ENCODE peak calls at places on chromosomes 6 and 20, in eight cellular contexts. C, J, U, F, R, D, N and Q are unnamed samples.

GRCh38 chr6:132445201-132445951 is 44.1 kb upstream of the MOXD1 start:
- DNase-seq in C (no peak), J (no peak), U (no peak), F (no peak), R (no peak), D (no peak), N (peak; percentile 84), Q (no peak)

GRCh38 chr20:33606114-33606771 is 55.9 kb upstream of the C20orf144 start:
- DNase-seq in C (no peak), J (no peak), U (no peak), F (no peak), R (peak; percentile 66), D (no peak), N (no peak), Q (no peak)

GRCh38 chr6:107665386-107665785 is 158.7 kb downstream of the SCML4 start:
- DNase-seq in C (no peak), J (no peak), U (no peak), F (no peak), R (no peak), D (no peak), N (peak; percentile 72), Q (no peak)

GRCh38 chr6:106783631-106784566 is 154.5 kb downstream of the QRSL1 start:
- DNase-seq in C (no peak), J (no peak), U (no peak), F (no peak), R (no peak), D (no peak), N (no peak), Q (no peak)

GRCh38 chr20:52083627-52084232 is 107.8 kb downstream of the ZFP64 start:
- DNase-seq in C (peak; percentile 21), J (no peak), U (peak; percentile 69), F (peak; percentile 74), R (peak; percentile 64), D (no peak), N (peak; percentile 74), Q (peak; percentile 42)

GRCh38 chr6:106444777-106445507 is 84.4 kb downstream of the CRYBG1 start:
- DNase-seq in C (no peak), J (no peak), U (no peak), F (peak; percentile 74), R (peak; percentile 85), D (no peak), N (peak; percentile 61), Q (no peak)

GRCh38 chr6:118804091-118804490 is 89.9 kb upstream of the ASF1A start:
- DNase-seq in C (no peak), J (no peak), U (no peak), F (no peak), R (no peak), D (no peak), N (no peak), Q (no peak)

GRCh38 chr6:85465762-85466161 is 15.9 kb downstream of the NT5E start:
- DNase-seq in C (no peak), J (no peak), U (no peak), F (no peak), R (no peak), D (no peak), N (no peak), Q (no peak)

GRCh38 chr20:25214824-25215223 is 19.3 kb downstream of the ENTPD6 start:
- DNase-seq in C (no peak), J (no peak), U (peak; percentile 42), F (no peak), R (no peak), D (no peak), N (no peak), Q (no peak)

GRCh38 chr6:34745277-34746103 is 11.8 kb upstream of the SNRPC start:
- DNase-seq in C (no peak), J (no peak), U (no peak), F (no peak), R (no peak), D (no peak), N (no peak), Q (no peak)

GRCh38 chr20:47611785-47612184 is 110.1 kb downstream of the NCOA3 start:
- DNase-seq in C (no peak), J (no peak), U (no peak), F (no peak), R (no peak), D (no peak), N (no peak), Q (no peak)

GRCh38 chr20:24949756-24950127 is 673 bp downstream of the CST7 start:
- DNase-seq in C (no peak), J (no peak), U (no peak), F (no peak), R (no peak), D (no peak), N (no peak), Q (no peak)

GRCh38 chr20:41425180-41425884 is 58.7 kb upstream of the EMILIN3 start:
- DNase-seq in C (no peak), J (no peak), U (peak; percentile 85), F (no peak), R (no peak), D (no peak), N (peak; percentile 22), Q (no peak)

GRCh38 chr6:143642403-143642802 is 35.4 kb upstream of the PHACTR2 start:
- DNase-seq in C (no peak), J (no peak), U (no peak), F (no peak), R (no peak), D (no peak), N (no peak), Q (no peak)

GRCh38 chr6:44028767-44029166 is 98.5 kb downstream of the MRPL14 start:
- DNase-seq in C (no peak), J (no peak), U (no peak), F (no peak), R (no peak), D (no peak), N (no peak), Q (no peak)

GRCh38 chr20:63980317-63980805 is 571 bp upstream of the PRPF6 start:
- DNase-seq in C (no peak), J (no peak), U (no peak), F (no peak), R (no peak), D (no peak), N (no peak), Q (no peak)

GRCh38 chr20:48523191-48523757 is 304.5 kb downstream of the PREX1 start:
- DNase-seq in C (no peak), J (no peak), U (no peak), F (no peak), R (peak; percentile 56), D (no peak), N (peak; percentile 34), Q (no peak)

GRCh38 chr6:116221067-116221466 is 32.8 kb downstream of the TSPYL4 start:
- DNase-seq in C (no peak), J (no peak), U (no peak), F (no peak), R (no peak), D (no peak), N (no peak), Q (no peak)

GRCh38 chr6:125117818-125118217 is 35.8 kb upstream of the TPD52L1 start:
- DNase-seq in C (no peak), J (no peak), U (no peak), F (no peak), R (no peak), D (no peak), N (no peak), Q (no peak)